ENCODE peak calls at places on chromosome 7, in six cellular contexts. R is A549, U is WTC11, Y is K562, M is HepG2, Q is H1. G is an unnamed sample.

GRCh38 chr7:71444130-71444529 is 312.2 kb downstream of the GALNT17 start:
- DNase-seq in R (no peak), Q (no peak), Y (no peak), U (no peak), M (no peak), G (no peak)

GRCh38 chr7:135774284-135774683 is 25.7 kb upstream of the FAM180A start:
- DNase-seq in R (peak; percentile 52), Y (no peak), Q (no peak), M (peak; percentile 14), U (no peak), G (peak; percentile 31)

GRCh38 chr7:55104123-55104522 is 85.3 kb downstream of the EGFR start:
- DNase-seq in R (no peak), Q (no peak), U (no peak), Y (no peak), M (no peak), G (no peak)

GRCh38 chr7:151012921-151013347 is 11.4 kb downstream of the ATG9B start:
- DNase-seq in Q (no peak), U (peak; percentile 68), R (peak; percentile 74), Y (peak; percentile 68), M (peak; percentile 45), G (no peak)

GRCh38 chr7:142375710-142376313 is 118.0 kb upstream of the PRSS58 start:
- DNase-seq in Q (peak; percentile 43), M (no peak), Y (peak; percentile 34), R (no peak), U (peak; percentile 81), G (peak; percentile 28)

GRCh38 chr7:123682690-123683089 is 27.0 kb downstream of the LMOD2 start:
- DNase-seq in U (no peak), Q (no peak), M (peak; percentile 52), Y (peak; percentile 39), R (peak; percentile 19), G (peak; percentile 72)

GRCh38 chr7:91375378-91375777 is 111.1 kb downstream of the FZD1 start:
- DNase-seq in R (no peak), M (no peak), Q (no peak), Y (no peak), U (no peak), G (no peak)

GRCh38 chr7:33185786-33186185 is 56.4 kb downstream of the BBS9 start:
- DNase-seq in M (peak; percentile 62), Q (no peak), U (no peak), Y (peak; percentile 37), R (peak; percentile 33), G (peak; percentile 63)

GRCh38 chr7:1713502-1714484 is 43.7 kb downstream of the ELFN1 start:
- DNase-seq in U (peak; percentile 55), Y (no peak), M (peak; percentile 88), Q (no peak), R (no peak), G (no peak)

GRCh38 chr7:43516581-43517342 is 66.1 kb upstream of the STK17A start:
- DNase-seq in M (no peak), R (no peak), U (no peak), Q (no peak), Y (no peak), G (no peak)

GRCh38 chr7:40700653-40701475 is 566.1 kb downstream of the SUGCT start:
- DNase-seq in Q (no peak), Y (no peak), R (no peak), M (no peak), U (no peak), G (no peak)

GRCh38 chr7:93092757-93093370 is 24.9 kb downstream of the SAMD9 start:
- DNase-seq in Q (no peak), M (peak; percentile 15), R (no peak), U (no peak), Y (no peak), G (peak; percentile 56)

GRCh38 chr7:78326189-78326588 is 527.6 kb downstream of the PHTF2 start:
- DNase-seq in Y (no peak), M (no peak), U (no peak), Q (no peak), R (no peak), G (no peak)

GRCh38 chr7:46855851-46856250 is 726.1 kb downstream of the TNS3 start:
- DNase-seq in R (no peak), Y (no peak), Q (no peak), M (no peak), U (no peak), G (no peak)

GRCh38 chr7:22879285-22879684 is 56.6 kb upstream of the TOMM7 start:
- DNase-seq in Y (no peak), Q (no peak), M (no peak), R (no peak), U (no peak), G (no peak)

GRCh38 chr7:19969859-19970493 is 196.6 kb upstream of the TMEM196 start:
- DNase-seq in U (no peak), M (peak; percentile 13), Y (no peak), Q (no peak), R (peak; percentile 62), G (peak; percentile 70)

GRCh38 chr7:131327626-131328386 is at the start of gene MKLN1:
- DNase-seq in M (peak; percentile 68), Y (peak; percentile 98), R (peak; percentile 83), U (peak; percentile 95), Q (peak; percentile 77), G (peak; percentile 90)

GRCh38 chr7:108017776-108018151 is 14.8 kb upstream of the LAMB1 start:
- DNase-seq in U (no peak), R (no peak), Q (no peak), M (no peak), Y (no peak), G (no peak)

GRCh38 chr7:127983804-127984332 is 47.4 kb downstream of the LRRC4 start:
- DNase-seq in Y (peak; percentile 69), R (no peak), M (peak; percentile 14), U (no peak), Q (no peak), G (peak; percentile 45)
- TF ChIP-seq JUN in Y (no peak), R (no peak), M (no peak), U (no peak), Q (no peak), G (no peak)

DNA sequence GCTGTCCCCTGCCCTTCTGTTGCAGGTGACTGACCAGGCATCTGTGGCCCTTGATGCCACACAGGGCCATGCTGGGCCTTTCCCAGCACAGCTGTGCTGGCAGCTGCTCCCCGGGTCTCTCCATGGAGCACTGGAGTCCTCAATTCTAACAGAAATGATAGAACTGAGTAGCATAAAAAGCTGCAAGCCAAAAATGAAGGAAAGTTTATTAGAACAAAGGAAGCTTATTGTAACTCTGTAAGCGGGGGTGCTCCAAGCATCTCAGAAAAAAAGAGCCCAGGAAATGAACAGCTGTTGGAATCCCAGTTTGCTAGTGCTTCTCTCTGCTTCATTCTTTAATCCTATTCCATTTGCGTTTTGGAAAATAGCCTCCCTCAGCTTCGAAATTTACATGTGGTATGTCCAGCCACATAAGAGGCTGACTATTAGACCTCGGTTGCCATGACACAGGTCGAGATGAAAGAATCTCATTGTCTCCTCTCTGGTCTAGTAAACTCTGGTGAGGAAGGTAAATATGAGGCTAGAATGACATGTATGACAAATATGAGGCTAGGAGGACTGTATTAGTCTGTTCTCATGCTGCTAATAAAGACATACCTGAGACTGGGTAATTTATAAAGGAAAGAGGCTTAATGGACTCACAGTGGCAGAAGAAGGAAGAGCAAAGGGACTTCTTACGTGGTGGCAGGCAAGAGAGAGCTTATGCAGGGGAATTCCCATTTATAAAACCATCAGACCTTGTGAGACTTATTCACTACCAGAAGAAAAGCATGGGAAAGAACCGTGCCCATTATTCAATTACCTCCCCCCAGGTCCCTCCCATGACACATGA is 23.7 kb downstream of the EPDR1 start:
- DNase-seq in Q (no peak), R (no peak), U (no peak), M (peak; percentile 92), Y (no peak), G (no peak)
- TF ChIP-seq JUN in Q (no peak), R (no peak), U (no peak), M (no peak), Y (no peak), G (no peak)

DNA sequence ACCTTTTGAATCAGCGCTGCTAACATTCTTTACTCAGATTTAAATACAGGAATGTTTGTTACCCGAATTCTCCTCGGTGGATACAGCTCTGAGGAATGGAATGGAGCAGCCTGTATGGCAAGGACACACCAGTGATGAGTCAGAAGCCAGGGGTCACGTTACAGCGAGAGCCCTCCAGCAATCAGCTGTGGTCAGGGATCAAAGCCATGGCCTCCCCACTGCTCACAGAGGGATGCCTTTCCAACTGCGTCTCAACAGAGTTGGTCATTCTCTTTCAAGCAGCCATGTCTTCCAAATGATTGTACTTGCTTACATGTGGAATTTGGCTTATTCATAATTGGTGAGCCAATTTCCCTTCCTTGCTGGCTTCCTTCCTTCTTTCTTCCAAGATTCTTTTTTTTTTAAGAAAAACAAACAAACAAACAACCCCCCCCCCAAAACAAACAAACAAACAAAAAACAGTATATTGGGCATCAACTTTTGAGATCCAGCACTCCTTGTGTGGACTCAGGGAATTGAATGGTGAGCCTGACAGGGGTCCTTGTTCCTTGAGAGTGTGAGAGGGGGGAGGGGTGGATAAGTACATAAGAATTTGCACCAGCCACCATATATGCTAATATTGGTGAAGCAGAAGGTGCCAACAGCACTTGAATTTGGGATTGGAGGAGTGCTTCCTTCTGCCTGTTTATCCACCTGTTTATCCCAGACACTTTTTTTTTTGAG is 100.2 kb downstream of the ATXN7L1 start:
- DNase-seq in Q (peak; percentile 96), R (peak; percentile 67), M (peak; percentile 90), U (peak; percentile 83), Y (peak; percentile 46), G (peak; percentile 47)
- TF ChIP-seq JUN in Q (peak; percentile 94), R (peak; percentile 53), M (no peak), U (no peak), Y (no peak), G (peak; percentile 33)

DNA sequence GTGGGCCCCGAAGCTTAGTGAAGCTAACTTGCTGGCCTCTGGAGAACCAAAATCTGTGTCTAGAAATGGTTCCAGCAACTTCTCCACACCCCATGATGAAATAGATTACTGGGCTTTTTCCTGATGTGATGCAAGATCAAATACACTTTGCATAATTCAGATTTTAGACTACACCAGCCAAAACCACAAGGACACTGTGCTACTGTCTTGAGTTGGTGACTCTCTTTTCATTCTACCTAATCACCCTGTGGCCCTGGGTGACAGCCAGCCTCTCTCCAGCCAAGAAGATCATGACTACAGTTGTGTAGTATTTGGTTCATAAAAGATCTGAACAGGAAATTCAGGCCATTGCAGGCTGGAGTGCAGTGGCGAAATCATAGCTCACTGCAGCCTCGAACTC is 22.2 kb downstream of the AZGP1 start:
- DNase-seq in Y (no peak), U (no peak), Q (no peak), R (no peak), M (no peak), G (no peak)
- TF ChIP-seq JUN in Y (no peak), U (no peak), Q (no peak), R (no peak), M (no peak), G (no peak)

DNA sequence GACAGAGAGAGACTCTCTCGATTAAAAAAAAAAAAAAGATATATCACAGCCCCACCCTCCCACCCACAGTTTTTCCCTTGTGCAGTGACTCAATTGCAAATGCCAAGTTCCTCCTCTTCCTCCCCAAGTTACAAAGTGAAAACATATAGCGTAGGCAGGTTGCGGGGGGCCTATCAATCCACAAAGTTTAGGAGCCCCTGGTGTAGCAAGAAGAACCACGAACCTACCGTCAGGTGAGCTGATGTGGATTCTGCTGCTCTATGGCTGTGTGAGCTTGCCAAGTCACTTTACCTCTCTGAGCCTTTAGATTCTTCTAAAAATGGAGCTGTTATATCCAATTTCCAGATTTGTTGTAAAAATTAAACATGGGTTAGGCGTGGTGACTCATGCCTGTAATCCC is 8.3 kb upstream of the RHBDD2 start:
- DNase-seq in M (no peak), U (no peak), Q (no peak), Y (no peak), R (no peak), G (no peak)
- TF ChIP-seq JUN in M (no peak), U (no peak), Q (no peak), Y (no peak), R (no peak), G (no peak)